ENCODE peak calls at places on chromosomes 13 and 19, in eight cellular contexts. One of them, this sample, is unnamed.

GRCh38 chr13:23865065-23865464 is 24.1 kb downstream of the MIPEP start:
- DNase-seq in AG04449: no peak
- DNase-seq in T-helper 1 cell: no peak
- DNase-seq in RPMI8226: no peak
- DNase-seq in GM10248: no peak
- DNase-seq in adrenal gland: no peak
- DNase-seq in stimulated activated CD8-positive, alpha-beta memory T cell treated with anti-CD3 and anti-CD28 coated beads, Interleukin-12 subunit alpha, Interleukin-12 subunit beta, amount 100 ng/mL, for 4 hours: no peak
- DNase-seq in activated T-helper 9 cell treated with anti-CD3 and anti-CD28 coated beads, Interleukin-2, amount 50 U/mL, for 16 hours: no peak
- DNase-seq in this sample: no peak

GRCh38 chr19:19192910-19193423 is 909 bp downstream of the RFXANK start:
- DNase-seq in AG04449: no peak
- DNase-seq in T-helper 1 cell: no peak
- DNase-seq in RPMI8226: no peak
- DNase-seq in GM10248: peak
- DNase-seq in adrenal gland: no peak
- DNase-seq in stimulated activated CD8-positive, alpha-beta memory T cell treated with anti-CD3 and anti-CD28 coated beads, Interleukin-12 subunit alpha, Interleukin-12 subunit beta, amount 100 ng/mL, for 4 hours: no peak
- DNase-seq in activated T-helper 9 cell treated with anti-CD3 and anti-CD28 coated beads, Interleukin-2, amount 50 U/mL, for 16 hours: no peak
- DNase-seq in this sample: no peak

GRCh38 chr19:45151821-45152503 is 8.8 kb downstream of the NKPD1 start:
- DNase-seq in AG04449: no peak
- DNase-seq in T-helper 1 cell: no peak
- DNase-seq in RPMI8226: no peak
- DNase-seq in GM10248: no peak
- DNase-seq in adrenal gland: no peak
- DNase-seq in stimulated activated CD8-positive, alpha-beta memory T cell treated with anti-CD3 and anti-CD28 coated beads, Interleukin-12 subunit alpha, Interleukin-12 subunit beta, amount 100 ng/mL, for 4 hours: no peak
- DNase-seq in activated T-helper 9 cell treated with anti-CD3 and anti-CD28 coated beads, Interleukin-2, amount 50 U/mL, for 16 hours: no peak
- DNase-seq in this sample: no peak

GRCh38 chr19:46537136-46538097 is 41.8 kb upstream of the PNMA8B start:
- DNase-seq in AG04449: no peak
- DNase-seq in T-helper 1 cell: peak
- DNase-seq in RPMI8226: peak
- DNase-seq in GM10248: peak
- DNase-seq in adrenal gland: peak
- DNase-seq in stimulated activated CD8-positive, alpha-beta memory T cell treated with anti-CD3 and anti-CD28 coated beads, Interleukin-12 subunit alpha, Interleukin-12 subunit beta, amount 100 ng/mL, for 4 hours: peak
- DNase-seq in activated T-helper 9 cell treated with anti-CD3 and anti-CD28 coated beads, Interleukin-2, amount 50 U/mL, for 16 hours: peak
- DNase-seq in this sample: no peak

GRCh38 chr19:33325920-33326319 is 23.6 kb upstream of the CEBPA start:
- DNase-seq in AG04449: no peak
- DNase-seq in T-helper 1 cell: no peak
- DNase-seq in RPMI8226: no peak
- DNase-seq in GM10248: no peak
- DNase-seq in adrenal gland: no peak
- DNase-seq in stimulated activated CD8-positive, alpha-beta memory T cell treated with anti-CD3 and anti-CD28 coated beads, Interleukin-12 subunit alpha, Interleukin-12 subunit beta, amount 100 ng/mL, for 4 hours: no peak
- DNase-seq in activated T-helper 9 cell treated with anti-CD3 and anti-CD28 coated beads, Interleukin-2, amount 50 U/mL, for 16 hours: no peak
- DNase-seq in this sample: no peak

GRCh38 chr13:50126378-50127016 is 111.3 kb downstream of the KCNRG start:
- DNase-seq in AG04449: no peak
- DNase-seq in T-helper 1 cell: no peak
- DNase-seq in RPMI8226: peak
- DNase-seq in GM10248: no peak
- DNase-seq in adrenal gland: no peak
- DNase-seq in stimulated activated CD8-positive, alpha-beta memory T cell treated with anti-CD3 and anti-CD28 coated beads, Interleukin-12 subunit alpha, Interleukin-12 subunit beta, amount 100 ng/mL, for 4 hours: no peak
- DNase-seq in activated T-helper 9 cell treated with anti-CD3 and anti-CD28 coated beads, Interleukin-2, amount 50 U/mL, for 16 hours: no peak
- DNase-seq in this sample: no peak

GRCh38 chr13:97119899-97120745 is 102.0 kb upstream of the MBNL2 start:
- DNase-seq in AG04449: no peak
- DNase-seq in T-helper 1 cell: no peak
- DNase-seq in RPMI8226: no peak
- DNase-seq in GM10248: no peak
- DNase-seq in adrenal gland: no peak
- DNase-seq in stimulated activated CD8-positive, alpha-beta memory T cell treated with anti-CD3 and anti-CD28 coated beads, Interleukin-12 subunit alpha, Interleukin-12 subunit beta, amount 100 ng/mL, for 4 hours: no peak
- DNase-seq in activated T-helper 9 cell treated with anti-CD3 and anti-CD28 coated beads, Interleukin-2, amount 50 U/mL, for 16 hours: no peak
- DNase-seq in this sample: no peak

GRCh38 chr19:47492571-47493377 is 8.8 kb upstream of the KPTN start:
- DNase-seq in AG04449: no peak
- DNase-seq in T-helper 1 cell: no peak
- DNase-seq in RPMI8226: no peak
- DNase-seq in GM10248: no peak
- DNase-seq in adrenal gland: no peak
- DNase-seq in stimulated activated CD8-positive, alpha-beta memory T cell treated with anti-CD3 and anti-CD28 coated beads, Interleukin-12 subunit alpha, Interleukin-12 subunit beta, amount 100 ng/mL, for 4 hours: no peak
- DNase-seq in activated T-helper 9 cell treated with anti-CD3 and anti-CD28 coated beads, Interleukin-2, amount 50 U/mL, for 16 hours: no peak
- DNase-seq in this sample: no peak

GRCh38 chr13:23754506-23754905 is 134.7 kb downstream of the MIPEP start:
- DNase-seq in AG04449: no peak
- DNase-seq in T-helper 1 cell: no peak
- DNase-seq in RPMI8226: no peak
- DNase-seq in GM10248: no peak
- DNase-seq in adrenal gland: no peak
- DNase-seq in stimulated activated CD8-positive, alpha-beta memory T cell treated with anti-CD3 and anti-CD28 coated beads, Interleukin-12 subunit alpha, Interleukin-12 subunit beta, amount 100 ng/mL, for 4 hours: no peak
- DNase-seq in activated T-helper 9 cell treated with anti-CD3 and anti-CD28 coated beads, Interleukin-2, amount 50 U/mL, for 16 hours: no peak
- DNase-seq in this sample: no peak

GRCh38 chr13:93388701-93389100 is 162.1 kb downstream of the GPC6 start:
- DNase-seq in AG04449: peak
- DNase-seq in T-helper 1 cell: no peak
- DNase-seq in RPMI8226: no peak
- DNase-seq in GM10248: no peak
- DNase-seq in adrenal gland: no peak
- DNase-seq in stimulated activated CD8-positive, alpha-beta memory T cell treated with anti-CD3 and anti-CD28 coated beads, Interleukin-12 subunit alpha, Interleukin-12 subunit beta, amount 100 ng/mL, for 4 hours: no peak
- DNase-seq in activated T-helper 9 cell treated with anti-CD3 and anti-CD28 coated beads, Interleukin-2, amount 50 U/mL, for 16 hours: no peak
- DNase-seq in this sample: no peak

GRCh38 chr19:19489804-19490204 is 25.5 kb downstream of the TSSK6 start:
- DNase-seq in AG04449: no peak
- DNase-seq in T-helper 1 cell: no peak
- DNase-seq in RPMI8226: no peak
- DNase-seq in GM10248: no peak
- DNase-seq in adrenal gland: no peak
- DNase-seq in stimulated activated CD8-positive, alpha-beta memory T cell treated with anti-CD3 and anti-CD28 coated beads, Interleukin-12 subunit alpha, Interleukin-12 subunit beta, amount 100 ng/mL, for 4 hours: no peak
- DNase-seq in activated T-helper 9 cell treated with anti-CD3 and anti-CD28 coated beads, Interleukin-2, amount 50 U/mL, for 16 hours: no peak
- DNase-seq in this sample: no peak

GRCh38 chr19:7196721-7197168 is 97.5 kb downstream of the INSR start:
- DNase-seq in AG04449: no peak
- DNase-seq in T-helper 1 cell: no peak
- DNase-seq in RPMI8226: peak
- DNase-seq in GM10248: no peak
- DNase-seq in adrenal gland: peak
- DNase-seq in stimulated activated CD8-positive, alpha-beta memory T cell treated with anti-CD3 and anti-CD28 coated beads, Interleukin-12 subunit alpha, Interleukin-12 subunit beta, amount 100 ng/mL, for 4 hours: no peak
- DNase-seq in activated T-helper 9 cell treated with anti-CD3 and anti-CD28 coated beads, Interleukin-2, amount 50 U/mL, for 16 hours: no peak
- DNase-seq in this sample: no peak

GRCh38 chr13:113903361-113903760 is 39.5 kb upstream of the GAS6 start:
- DNase-seq in AG04449: peak
- DNase-seq in T-helper 1 cell: no peak
- DNase-seq in RPMI8226: no peak
- DNase-seq in GM10248: no peak
- DNase-seq in adrenal gland: no peak
- DNase-seq in stimulated activated CD8-positive, alpha-beta memory T cell treated with anti-CD3 and anti-CD28 coated beads, Interleukin-12 subunit alpha, Interleukin-12 subunit beta, amount 100 ng/mL, for 4 hours: no peak
- DNase-seq in activated T-helper 9 cell treated with anti-CD3 and anti-CD28 coated beads, Interleukin-2, amount 50 U/mL, for 16 hours: no peak
- DNase-seq in this sample: no peak